ENCODE peak calls at places on chromosomes 6 and 20, in seven cellular contexts. A is IMR-90, V is kidney glomerular epithelial cell, O is endothelial cell, R is heart right ventricle, E is EH, P is NAMALWA. K is an unnamed sample.

GRCh38 chr20:11216451-11217314 is 542.9 kb upstream of the JAG1 start:
- DNase-seq in A (peak), V (peak), O (no peak), R (no peak), E (peak), P (no peak), K (peak)

GRCh38 chr20:63502671-63503172 is 3.8 kb upstream of the EEF1A2 start:
- DNase-seq in A (no peak), V (no peak), O (no peak), R (no peak), E (no peak), P (no peak), K (no peak)

GRCh38 chr6:44457606-44458005 is 70.1 kb downstream of the CDC5L start:
- DNase-seq in A (no peak), V (no peak), O (no peak), R (no peak), E (no peak), P (no peak), K (no peak)

GRCh38 chr6:158663465-158664167 is 13.8 kb downstream of the SYTL3 start:
- DNase-seq in A (no peak), V (no peak), O (no peak), R (no peak), E (no peak), P (no peak), K (no peak)

GRCh38 chr6:138231399-138231886 is 13.2 kb upstream of the PBOV1 start:
- DNase-seq in A (no peak), V (no peak), O (no peak), R (no peak), E (no peak), P (no peak), K (no peak)

GRCh38 chr6:36851149-36851614 is 11.9 kb upstream of the CPNE5 start:
- DNase-seq in A (peak), V (peak), O (peak), R (no peak), E (peak), P (peak), K (peak)

GRCh38 chr6:41562633-41562975 is 16.4 kb downstream of the FOXP4 start:
- DNase-seq in A (no peak), V (no peak), O (no peak), R (no peak), E (no peak), P (no peak), K (no peak)

GRCh38 chr20:33676121-33676520 is 1.9 kb upstream of the NECAB3 start:
- DNase-seq in A (no peak), V (no peak), O (no peak), R (no peak), E (no peak), P (no peak), K (no peak)

GRCh38 chr6:82178084-82178758 is 69.3 kb downstream of the IBTK start:
- DNase-seq in A (peak), V (peak), O (no peak), R (no peak), E (peak), P (peak), K (peak)

GRCh38 chr6:154257074-154257473 is 99.5 kb downstream of the IPCEF1 start:
- DNase-seq in A (no peak), V (no peak), O (no peak), R (no peak), E (no peak), P (no peak), K (no peak)

GRCh38 chr6:137136065-137136464 is 37.4 kb downstream of the IL22RA2 start:
- DNase-seq in A (no peak), V (no peak), O (no peak), R (no peak), E (peak), P (no peak), K (no peak)

GRCh38 chr20:32536861-32537656 is 48.1 kb downstream of the NOL4L start:
- DNase-seq in A (no peak), V (no peak), O (no peak), R (peak), E (no peak), P (peak), K (no peak)

GRCh38 chr6:3442444-3443220 is 14.2 kb downstream of the SLC22A23 start:
- DNase-seq in A (peak), V (peak), O (no peak), R (no peak), E (peak), P (no peak), K (peak)

GRCh38 chr20:24950128-24950835 is 1.2 kb downstream of the CST7 start:
- DNase-seq in A (no peak), V (no peak), O (no peak), R (no peak), E (no peak), P (no peak), K (no peak)

GRCh38 chr20:25683050-25683449 is 13.6 kb downstream of the ZNF337 start:
- DNase-seq in A (no peak), V (no peak), O (no peak), R (no peak), E (no peak), P (peak), K (no peak)

K was measured in astrocyte.